ENCODE peak calls at places on chromosomes 6 and 20, in seven cellular contexts. One of them, this sample, is unnamed.

GRCh38 chr6:149454405-149454848 is 30.4 kb downstream of the ZC3H12D start:
- DNase-seq in neuronal stem cell: no peak
- DNase-seq in IMR-90: peak
- DNase-seq in H9: no peak
- DNase-seq in H1: no peak
- DNase-seq in mesendoderm: no peak
- DNase-seq in trophoblast cell: no peak
- DNase-seq in this sample: peak

GRCh38 chr6:105272783-105273182 is 93.0 kb upstream of the POPDC3 start:
- DNase-seq in neuronal stem cell: no peak
- DNase-seq in IMR-90: peak
- DNase-seq in H9: peak
- DNase-seq in H1: no peak
- DNase-seq in mesendoderm: peak
- DNase-seq in trophoblast cell: peak
- DNase-seq in this sample: no peak

GRCh38 chr6:161067749-161068148 is 76.2 kb downstream of the MAP3K4 start:
- DNase-seq in neuronal stem cell: no peak
- DNase-seq in IMR-90: no peak
- DNase-seq in H9: no peak
- DNase-seq in H1: no peak
- DNase-seq in mesendoderm: no peak
- DNase-seq in trophoblast cell: no peak
- DNase-seq in this sample: no peak

GRCh38 chr20:53402233-53403005 is 191.2 kb downstream of the ZNF217 start:
- DNase-seq in neuronal stem cell: no peak
- DNase-seq in IMR-90: no peak
- DNase-seq in H9: no peak
- DNase-seq in H1: no peak
- DNase-seq in mesendoderm: no peak
- DNase-seq in trophoblast cell: no peak
- DNase-seq in this sample: no peak

GRCh38 chr20:4925842-4926530 is 75.3 kb downstream of the SLC23A2 start:
- DNase-seq in neuronal stem cell: no peak
- DNase-seq in IMR-90: peak
- DNase-seq in H9: no peak
- DNase-seq in H1: no peak
- DNase-seq in mesendoderm: no peak
- DNase-seq in trophoblast cell: no peak
- DNase-seq in this sample: no peak

GRCh38 chr6:51472745-51473483 is 614.5 kb downstream of the PKHD1 start:
- DNase-seq in neuronal stem cell: no peak
- DNase-seq in IMR-90: no peak
- DNase-seq in H9: no peak
- DNase-seq in H1: no peak
- DNase-seq in mesendoderm: peak
- DNase-seq in trophoblast cell: peak
- DNase-seq in this sample: no peak

GRCh38 chr6:137573739-137574138 is 79.5 kb upstream of the OLIG3 start:
- DNase-seq in neuronal stem cell: no peak
- DNase-seq in IMR-90: no peak
- DNase-seq in H9: no peak
- DNase-seq in H1: no peak
- DNase-seq in mesendoderm: peak
- DNase-seq in trophoblast cell: no peak
- DNase-seq in this sample: no peak

GRCh38 chr6:121216928-121217327 is 117.4 kb downstream of the TBC1D32 start:
- DNase-seq in neuronal stem cell: no peak
- DNase-seq in IMR-90: peak
- DNase-seq in H9: no peak
- DNase-seq in H1: no peak
- DNase-seq in mesendoderm: no peak
- DNase-seq in trophoblast cell: no peak
- DNase-seq in this sample: peak

GRCh38 chr6:168239374-168239773 is 80.2 kb downstream of the DACT2 start:
- DNase-seq in neuronal stem cell: no peak
- DNase-seq in IMR-90: no peak
- DNase-seq in H9: no peak
- DNase-seq in H1: no peak
- DNase-seq in mesendoderm: no peak
- DNase-seq in trophoblast cell: no peak
- DNase-seq in this sample: peak

GRCh38 chr6:152458648-152459047 is 178.5 kb downstream of the SYNE1 start:
- DNase-seq in neuronal stem cell: no peak
- DNase-seq in IMR-90: peak
- DNase-seq in H9: no peak
- DNase-seq in H1: no peak
- DNase-seq in mesendoderm: no peak
- DNase-seq in trophoblast cell: peak
- DNase-seq in this sample: no peak

GRCh38 chr6:110448846-110449544 is 27.4 kb downstream of the SLC22A16 start:
- DNase-seq in neuronal stem cell: no peak
- DNase-seq in IMR-90: no peak
- DNase-seq in H9: no peak
- DNase-seq in H1: no peak
- DNase-seq in mesendoderm: no peak
- DNase-seq in trophoblast cell: no peak
- DNase-seq in this sample: no peak

GRCh38 chr20:891121-892080 is 24.7 kb downstream of the ANGPT4 start:
- DNase-seq in neuronal stem cell: no peak
- DNase-seq in IMR-90: no peak
- DNase-seq in H9: no peak
- DNase-seq in H1: no peak
- DNase-seq in mesendoderm: no peak
- DNase-seq in trophoblast cell: no peak
- DNase-seq in this sample: no peak

GRCh38 chr6:138979365-138979764 is 8.7 kb downstream of the REPS1 start:
- DNase-seq in neuronal stem cell: no peak
- DNase-seq in IMR-90: peak
- DNase-seq in H9: no peak
- DNase-seq in H1: no peak
- DNase-seq in mesendoderm: no peak
- DNase-seq in trophoblast cell: peak
- DNase-seq in this sample: no peak

GRCh38 chr6:5517781-5518180 is 256.5 kb downstream of the FARS2 start:
- DNase-seq in neuronal stem cell: no peak
- DNase-seq in IMR-90: no peak
- DNase-seq in H9: no peak
- DNase-seq in H1: no peak
- DNase-seq in mesendoderm: no peak
- DNase-seq in trophoblast cell: no peak
- DNase-seq in this sample: no peak

GRCh38 chr6:26536571-26537159 is 1.5 kb upstream of the HMGN4 start:
- DNase-seq in neuronal stem cell: peak
- DNase-seq in IMR-90: peak
- DNase-seq in H9: peak
- DNase-seq in H1: no peak
- DNase-seq in mesendoderm: peak
- DNase-seq in trophoblast cell: peak
- DNase-seq in this sample: peak

GRCh38 chr6:89597988-89598387 is 40.6 kb downstream of the LYRM2 start:
- DNase-seq in neuronal stem cell: no peak
- DNase-seq in IMR-90: no peak
- DNase-seq in H9: no peak
- DNase-seq in H1: no peak
- DNase-seq in mesendoderm: peak
- DNase-seq in trophoblast cell: peak
- DNase-seq in this sample: peak

GRCh38 chr6:34990971-34991560 is 102.0 kb downstream of the ANKS1A start:
- DNase-seq in neuronal stem cell: no peak
- DNase-seq in IMR-90: peak
- DNase-seq in H9: no peak
- DNase-seq in H1: no peak
- DNase-seq in mesendoderm: no peak
- DNase-seq in trophoblast cell: peak
- DNase-seq in this sample: peak

GRCh38 chr6:1296079-1296478 is 15.8 kb upstream of the FOXQ1 start:
- DNase-seq in neuronal stem cell: no peak
- DNase-seq in IMR-90: no peak
- DNase-seq in H9: no peak
- DNase-seq in H1: no peak
- DNase-seq in mesendoderm: no peak
- DNase-seq in trophoblast cell: peak
- DNase-seq in this sample: no peak

GRCh38 chr6:81938991-81939773 is 186.7 kb upstream of the TENT5A start:
- DNase-seq in neuronal stem cell: no peak
- DNase-seq in IMR-90: peak
- DNase-seq in H9: no peak
- DNase-seq in H1: no peak
- DNase-seq in mesendoderm: peak
- DNase-seq in trophoblast cell: peak
- DNase-seq in this sample: peak

GRCh38 chr6:6758915-6759654 is 170.6 kb downstream of the LY86 start:
- DNase-seq in neuronal stem cell: peak
- DNase-seq in IMR-90: peak
- DNase-seq in H9: peak
- DNase-seq in H1: no peak
- DNase-seq in mesendoderm: peak
- DNase-seq in trophoblast cell: peak
- DNase-seq in this sample: peak

GRCh38 chr6:30722280-30723112 is 2.3 kb downstream of the TUBB start:
- DNase-seq in neuronal stem cell: peak
- DNase-seq in IMR-90: peak
- DNase-seq in H9: peak
- DNase-seq in H1: no peak
- DNase-seq in mesendoderm: peak
- DNase-seq in trophoblast cell: peak
- DNase-seq in this sample: peak

GRCh38 chr6:43990627-43991619 is 136.3 kb downstream of the MRPL14 start:
- DNase-seq in neuronal stem cell: no peak
- DNase-seq in IMR-90: peak
- DNase-seq in H9: no peak
- DNase-seq in H1: no peak
- DNase-seq in mesendoderm: no peak
- DNase-seq in trophoblast cell: no peak
- DNase-seq in this sample: peak

GRCh38 chr20:21933526-21933925 is 228.1 kb downstream of the PAX1 start:
- DNase-seq in neuronal stem cell: no peak
- DNase-seq in IMR-90: no peak
- DNase-seq in H9: no peak
- DNase-seq in H1: no peak
- DNase-seq in mesendoderm: no peak
- DNase-seq in trophoblast cell: no peak
- DNase-seq in this sample: no peak

GRCh38 chr6:39342692-39343460 is 20.4 kb upstream of the KCNK16 start:
- DNase-seq in neuronal stem cell: no peak
- DNase-seq in IMR-90: no peak
- DNase-seq in H9: no peak
- DNase-seq in H1: no peak
- DNase-seq in mesendoderm: no peak
- DNase-seq in trophoblast cell: no peak
- DNase-seq in this sample: peak

GRCh38 chr6:116398366-116399005 is 27.7 kb downstream of the DSE start:
- DNase-seq in neuronal stem cell: no peak
- DNase-seq in IMR-90: peak
- DNase-seq in H9: no peak
- DNase-seq in H1: no peak
- DNase-seq in mesendoderm: no peak
- DNase-seq in trophoblast cell: peak
- DNase-seq in this sample: peak

GRCh38 chr20:44644384-44645131 is 6.9 kb downstream of the ADA start:
- DNase-seq in neuronal stem cell: no peak
- DNase-seq in IMR-90: no peak
- DNase-seq in H9: no peak
- DNase-seq in H1: no peak
- DNase-seq in mesendoderm: peak
- DNase-seq in trophoblast cell: peak
- DNase-seq in this sample: peak

GRCh38 chr6:135871878-135872277 is 20.4 kb downstream of the PDE7B start:
- DNase-seq in neuronal stem cell: no peak
- DNase-seq in IMR-90: peak
- DNase-seq in H9: no peak
- DNase-seq in H1: no peak
- DNase-seq in mesendoderm: peak
- DNase-seq in trophoblast cell: peak
- DNase-seq in this sample: no peak

DNA sequence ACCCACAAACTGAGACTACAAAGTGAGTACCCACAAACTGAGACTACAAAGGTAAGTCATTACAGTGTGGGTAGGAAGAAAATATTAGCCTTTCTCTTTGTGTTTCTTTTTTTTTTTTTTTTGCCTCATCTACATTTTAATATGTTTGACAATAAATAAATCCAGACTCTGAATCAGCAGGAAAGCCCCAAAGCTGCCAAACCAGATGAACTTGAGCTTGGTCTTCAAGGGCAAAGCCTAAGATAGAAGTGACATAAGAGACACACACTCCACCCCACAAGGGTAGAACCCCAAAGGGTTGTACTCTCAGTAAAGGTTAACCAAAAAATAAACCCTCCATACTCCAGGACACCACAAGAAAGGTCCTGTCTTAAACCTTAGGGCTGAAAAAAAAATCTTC is 326.8 kb upstream of the ARID1B start:
- DNase-seq in neuronal stem cell: no peak
- DNase-seq in IMR-90: no peak
- DNase-seq in H9: no peak
- DNase-seq in H1: no peak
- DNase-seq in mesendoderm: no peak
- DNase-seq in trophoblast cell: no peak
- DNase-seq in this sample: no peak
- H3K4ac ChIP-seq in neuronal stem cell: no peak
- H3K4ac ChIP-seq in IMR-90: no peak
- H3K4ac ChIP-seq in H9: no peak
- H3K4ac ChIP-seq in H1: no peak
- H3K4ac ChIP-seq in mesendoderm: no peak
- H3K4ac ChIP-seq in trophoblast cell: no peak
- H3K4ac ChIP-seq in this sample: no peak

GRCh38 chr20:43364001-43364400 is 93.7 kb upstream of the SRSF6 start:
- DNase-seq in neuronal stem cell: no peak
- DNase-seq in IMR-90: no peak
- DNase-seq in H9: no peak
- DNase-seq in H1: no peak
- DNase-seq in mesendoderm: no peak
- DNase-seq in trophoblast cell: no peak
- DNase-seq in this sample: no peak
- H4K8ac ChIP-seq in neuronal stem cell: no peak
- H4K8ac ChIP-seq in IMR-90: no peak
- H4K8ac ChIP-seq in H9: no peak
- H4K8ac ChIP-seq in H1: no peak
- H4K8ac ChIP-seq in mesendoderm: no peak
- H4K8ac ChIP-seq in trophoblast cell: no peak
- H4K8ac ChIP-seq in this sample: no peak

GRCh38 chr20:32626859-32627636 is 41.9 kb upstream of the NOL4L start:
- DNase-seq in neuronal stem cell: no peak
- DNase-seq in IMR-90: no peak
- DNase-seq in H9: no peak
- DNase-seq in H1: no peak
- DNase-seq in mesendoderm: no peak
- DNase-seq in trophoblast cell: no peak
- DNase-seq in this sample: no peak
- H3K4ac ChIP-seq in neuronal stem cell: peak
- H3K4ac ChIP-seq in IMR-90: no peak
- H3K4ac ChIP-seq in H9: no peak
- H3K4ac ChIP-seq in H1: no peak
- H3K4ac ChIP-seq in mesendoderm: peak
- H3K4ac ChIP-seq in trophoblast cell: no peak
- H3K4ac ChIP-seq in this sample: peak

DNA sequence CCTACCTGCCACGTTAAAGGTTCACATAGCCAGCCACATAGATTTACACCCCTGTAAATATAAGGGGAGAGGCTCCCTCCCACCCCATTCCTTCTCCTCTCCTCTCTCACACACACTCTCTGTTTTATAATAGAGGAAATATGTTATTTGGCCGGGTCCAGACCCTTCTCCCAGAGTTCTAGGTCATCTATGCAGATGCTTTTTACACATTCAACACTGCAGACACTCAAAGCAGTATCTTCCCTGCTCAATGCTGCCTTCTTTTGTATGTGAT is 706 bp upstream of the DEK start:
- DNase-seq in neuronal stem cell: no peak
- DNase-seq in IMR-90: no peak
- DNase-seq in H9: no peak
- DNase-seq in H1: no peak
- DNase-seq in mesendoderm: no peak
- DNase-seq in trophoblast cell: no peak
- DNase-seq in this sample: no peak
- H4K8ac ChIP-seq in neuronal stem cell: no peak
- H4K8ac ChIP-seq in IMR-90: peak
- H4K8ac ChIP-seq in H9: no peak
- H4K8ac ChIP-seq in H1: no peak
- H4K8ac ChIP-seq in mesendoderm: no peak
- H4K8ac ChIP-seq in trophoblast cell: peak
- H4K8ac ChIP-seq in this sample: no peak

This sample was measured in mesenchymal stem cell.